ENCODE peak calls at places on chromosomes 3 and 15, in eight cellular contexts. One of them, this sample, is unnamed.

GRCh38 chr3:197750396-197750831 is 731 bp downstream of the FYTTD1 start:
- DNase-seq in neuronal stem cell: peak; percentile 43
- DNase-seq in CD8-positive, alpha-beta memory T cell: peak; percentile 49
- DNase-seq in esophagus squamous epithelium: no peak
- DNase-seq in A673: peak; percentile 70
- DNase-seq in Panc1: no peak
- DNase-seq in CD4-positive, CD25-positive, alpha-beta regulatory T cell: peak; percentile 78
- DNase-seq in CD8-positive, alpha-beta T cell: peak; percentile 57
- DNase-seq in this sample: peak; percentile 75

GRCh38 chr3:151925876-151926275 is 52.4 kb downstream of the SUCNR1 start:
- DNase-seq in Panc1: no peak
- DNase-seq in CD4-positive, CD25-positive, alpha-beta regulatory T cell: no peak
- DNase-seq in CD8-positive, alpha-beta T cell: no peak
- DNase-seq in A673: peak; percentile 11
- DNase-seq in esophagus squamous epithelium: no peak
- DNase-seq in CD8-positive, alpha-beta memory T cell: no peak
- DNase-seq in neuronal stem cell: no peak
- DNase-seq in this sample: no peak

GRCh38 chr3:150180349-150180748 is 209.7 kb upstream of the PFN2 start:
- DNase-seq in Panc1: no peak
- DNase-seq in A673: no peak
- DNase-seq in CD8-positive, alpha-beta T cell: no peak
- DNase-seq in CD4-positive, CD25-positive, alpha-beta regulatory T cell: no peak
- DNase-seq in CD8-positive, alpha-beta memory T cell: no peak
- DNase-seq in neuronal stem cell: no peak
- DNase-seq in esophagus squamous epithelium: no peak
- DNase-seq in this sample: no peak

GRCh38 chr3:126934149-126934548 is 48.8 kb upstream of the PLXNA1 start:
- DNase-seq in Panc1: no peak
- DNase-seq in CD4-positive, CD25-positive, alpha-beta regulatory T cell: no peak
- DNase-seq in esophagus squamous epithelium: no peak
- DNase-seq in CD8-positive, alpha-beta T cell: no peak
- DNase-seq in CD8-positive, alpha-beta memory T cell: no peak
- DNase-seq in neuronal stem cell: peak; percentile 68
- DNase-seq in A673: no peak
- DNase-seq in this sample: peak; percentile 33

GRCh38 chr3:184335291-184335660 is 2.1 kb upstream of the FAM131A start:
- DNase-seq in neuronal stem cell: no peak
- DNase-seq in CD4-positive, CD25-positive, alpha-beta regulatory T cell: no peak
- DNase-seq in Panc1: no peak
- DNase-seq in CD8-positive, alpha-beta memory T cell: no peak
- DNase-seq in A673: peak; percentile 32
- DNase-seq in esophagus squamous epithelium: no peak
- DNase-seq in CD8-positive, alpha-beta T cell: no peak
- DNase-seq in this sample: no peak

GRCh38 chr3:46558184-46559029 is 7.7 kb downstream of the LRRC2 start:
- DNase-seq in CD8-positive, alpha-beta memory T cell: peak; percentile 63
- DNase-seq in A673: peak; percentile 83
- DNase-seq in CD4-positive, CD25-positive, alpha-beta regulatory T cell: peak; percentile 74
- DNase-seq in Panc1: peak; percentile 71
- DNase-seq in esophagus squamous epithelium: no peak
- DNase-seq in CD8-positive, alpha-beta T cell: peak; percentile 76
- DNase-seq in neuronal stem cell: no peak
- DNase-seq in this sample: peak; percentile 68

GRCh38 chr15:28960979-28961378 is 75.2 kb downstream of the APBA2 start:
- DNase-seq in CD4-positive, CD25-positive, alpha-beta regulatory T cell: no peak
- DNase-seq in Panc1: peak; percentile 32
- DNase-seq in A673: no peak
- DNase-seq in CD8-positive, alpha-beta T cell: no peak
- DNase-seq in esophagus squamous epithelium: no peak
- DNase-seq in CD8-positive, alpha-beta memory T cell: no peak
- DNase-seq in neuronal stem cell: no peak
- DNase-seq in this sample: no peak

GRCh38 chr15:85494035-85494793 is 113.8 kb downstream of the AKAP13 start:
- DNase-seq in Panc1: peak; percentile 81
- DNase-seq in neuronal stem cell: no peak
- DNase-seq in CD8-positive, alpha-beta memory T cell: no peak
- DNase-seq in A673: peak; percentile 39
- DNase-seq in CD8-positive, alpha-beta T cell: no peak
- DNase-seq in CD4-positive, CD25-positive, alpha-beta regulatory T cell: no peak
- DNase-seq in esophagus squamous epithelium: no peak
- DNase-seq in this sample: no peak

GRCh38 chr3:158792709-158793108 is 9.1 kb upstream of the MFSD1 start:
- DNase-seq in esophagus squamous epithelium: no peak
- DNase-seq in A673: no peak
- DNase-seq in neuronal stem cell: no peak
- DNase-seq in CD8-positive, alpha-beta T cell: no peak
- DNase-seq in CD8-positive, alpha-beta memory T cell: no peak
- DNase-seq in CD4-positive, CD25-positive, alpha-beta regulatory T cell: no peak
- DNase-seq in Panc1: no peak
- DNase-seq in this sample: no peak

GRCh38 chr15:51368307-51368706 is 26.9 kb downstream of the GLDN start:
- DNase-seq in neuronal stem cell: no peak
- DNase-seq in Panc1: no peak
- DNase-seq in CD8-positive, alpha-beta memory T cell: no peak
- DNase-seq in esophagus squamous epithelium: no peak
- DNase-seq in CD4-positive, CD25-positive, alpha-beta regulatory T cell: no peak
- DNase-seq in A673: no peak
- DNase-seq in CD8-positive, alpha-beta T cell: no peak
- DNase-seq in this sample: no peak

GRCh38 chr15:29656636-29657475 is 165.4 kb downstream of the TJP1 start:
- DNase-seq in CD4-positive, CD25-positive, alpha-beta regulatory T cell: no peak
- DNase-seq in neuronal stem cell: peak; percentile 54
- DNase-seq in CD8-positive, alpha-beta memory T cell: no peak
- DNase-seq in A673: no peak
- DNase-seq in esophagus squamous epithelium: no peak
- DNase-seq in Panc1: no peak
- DNase-seq in CD8-positive, alpha-beta T cell: no peak
- DNase-seq in this sample: no peak

GRCh38 chr3:195613468-195614069 is 29.8 kb upstream of the APOD start:
- DNase-seq in Panc1: no peak
- DNase-seq in neuronal stem cell: no peak
- DNase-seq in CD4-positive, CD25-positive, alpha-beta regulatory T cell: no peak
- DNase-seq in esophagus squamous epithelium: no peak
- DNase-seq in CD8-positive, alpha-beta memory T cell: no peak
- DNase-seq in CD8-positive, alpha-beta T cell: no peak
- DNase-seq in A673: no peak
- DNase-seq in this sample: no peak

GRCh38 chr3:105513042-105513441 is 146.3 kb downstream of the ALCAM start:
- DNase-seq in Panc1: no peak
- DNase-seq in CD8-positive, alpha-beta T cell: no peak
- DNase-seq in CD4-positive, CD25-positive, alpha-beta regulatory T cell: no peak
- DNase-seq in CD8-positive, alpha-beta memory T cell: no peak
- DNase-seq in esophagus squamous epithelium: no peak
- DNase-seq in neuronal stem cell: no peak
- DNase-seq in A673: no peak
- DNase-seq in this sample: no peak

GRCh38 chr3:98732239-98733054 is 30.7 kb upstream of the ST3GAL6 start:
- DNase-seq in CD4-positive, CD25-positive, alpha-beta regulatory T cell: no peak
- DNase-seq in CD8-positive, alpha-beta memory T cell: no peak
- DNase-seq in Panc1: no peak
- DNase-seq in esophagus squamous epithelium: no peak
- DNase-seq in A673: peak; percentile 60
- DNase-seq in neuronal stem cell: peak; percentile 56
- DNase-seq in CD8-positive, alpha-beta T cell: no peak
- DNase-seq in this sample: peak; percentile 53

GRCh38 chr3:114432356-114432755 is 138.5 kb downstream of the TIGIT start:
- DNase-seq in CD4-positive, CD25-positive, alpha-beta regulatory T cell: no peak
- DNase-seq in neuronal stem cell: no peak
- DNase-seq in esophagus squamous epithelium: no peak
- DNase-seq in CD8-positive, alpha-beta memory T cell: no peak
- DNase-seq in CD8-positive, alpha-beta T cell: no peak
- DNase-seq in Panc1: no peak
- DNase-seq in A673: no peak
- DNase-seq in this sample: no peak

GRCh38 chr3:72447059-72447946 is 400.9 kb downstream of the SHQ1 start:
- DNase-seq in Panc1: no peak
- DNase-seq in CD4-positive, CD25-positive, alpha-beta regulatory T cell: peak; percentile 89
- DNase-seq in neuronal stem cell: peak; percentile 89
- DNase-seq in A673: peak; percentile 84
- DNase-seq in esophagus squamous epithelium: peak; percentile 51
- DNase-seq in CD8-positive, alpha-beta memory T cell: peak; percentile 90
- DNase-seq in CD8-positive, alpha-beta T cell: peak; percentile 95
- DNase-seq in this sample: peak; percentile 86

GRCh38 chr15:33377239-33377638 is 66.5 kb downstream of the RYR3 start:
- DNase-seq in CD8-positive, alpha-beta memory T cell: no peak
- DNase-seq in A673: no peak
- DNase-seq in CD4-positive, CD25-positive, alpha-beta regulatory T cell: no peak
- DNase-seq in neuronal stem cell: no peak
- DNase-seq in esophagus squamous epithelium: no peak
- DNase-seq in Panc1: no peak
- DNase-seq in CD8-positive, alpha-beta T cell: no peak
- DNase-seq in this sample: no peak

GRCh38 chr15:33382491-33382890 is 71.7 kb downstream of the RYR3 start:
- DNase-seq in esophagus squamous epithelium: no peak
- DNase-seq in Panc1: no peak
- DNase-seq in CD8-positive, alpha-beta memory T cell: no peak
- DNase-seq in CD4-positive, CD25-positive, alpha-beta regulatory T cell: no peak
- DNase-seq in A673: no peak
- DNase-seq in CD8-positive, alpha-beta T cell: no peak
- DNase-seq in neuronal stem cell: no peak
- DNase-seq in this sample: no peak

GRCh38 chr15:33384307-33384706 is 73.5 kb downstream of the RYR3 start:
- DNase-seq in neuronal stem cell: no peak
- DNase-seq in CD4-positive, CD25-positive, alpha-beta regulatory T cell: no peak
- DNase-seq in esophagus squamous epithelium: no peak
- DNase-seq in CD8-positive, alpha-beta memory T cell: no peak
- DNase-seq in CD8-positive, alpha-beta T cell: no peak
- DNase-seq in A673: no peak
- DNase-seq in Panc1: no peak
- DNase-seq in this sample: no peak

DNA sequence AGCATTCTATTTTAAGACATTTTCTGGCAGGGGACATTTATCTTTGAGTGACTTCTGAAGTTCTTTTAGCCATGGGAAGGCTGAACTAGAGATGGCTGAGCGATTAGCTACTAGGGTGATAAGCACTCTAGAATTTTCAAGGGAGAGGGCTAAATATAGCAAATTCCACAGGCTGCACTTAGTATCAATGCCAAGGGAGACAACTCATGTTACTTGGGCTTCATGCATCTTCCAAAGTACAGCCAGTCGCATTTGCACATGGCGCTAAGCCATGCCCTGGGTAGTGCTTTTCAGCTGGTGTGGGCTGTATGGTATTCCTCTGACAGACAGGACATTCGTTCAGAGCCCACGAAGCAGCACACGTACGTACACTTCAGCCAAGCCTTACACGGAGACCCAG is 69.6 kb downstream of the RYR3 start:
- DNase-seq in esophagus squamous epithelium: no peak
- DNase-seq in neuronal stem cell: no peak
- DNase-seq in A673: no peak
- DNase-seq in CD8-positive, alpha-beta T cell: no peak
- DNase-seq in CD8-positive, alpha-beta memory T cell: no peak
- DNase-seq in Panc1: no peak
- DNase-seq in CD4-positive, CD25-positive, alpha-beta regulatory T cell: no peak
- DNase-seq in this sample: no peak
- H3K27ac ChIP-seq in esophagus squamous epithelium: no peak overlapping the region
- H3K27ac ChIP-seq in neuronal stem cell: no peak overlapping the region
- H3K27ac ChIP-seq in A673: no peak overlapping the region
- H3K27ac ChIP-seq in CD8-positive, alpha-beta T cell: no peak overlapping the region
- H3K27ac ChIP-seq in CD8-positive, alpha-beta memory T cell: no peak overlapping the region
- H3K27ac ChIP-seq in Panc1: no peak overlapping the region
- H3K27ac ChIP-seq in CD4-positive, CD25-positive, alpha-beta regulatory T cell: no peak overlapping the region
- H3K27ac ChIP-seq in this sample: no peak overlapping the region

GRCh38 chr3:186789554-186790260 is 6.3 kb downstream of the EIF4A2 start:
- DNase-seq in CD4-positive, CD25-positive, alpha-beta regulatory T cell: no peak
- DNase-seq in CD8-positive, alpha-beta T cell: no peak
- DNase-seq in A673: no peak
- DNase-seq in esophagus squamous epithelium: no peak
- DNase-seq in Panc1: no peak
- DNase-seq in neuronal stem cell: no peak
- DNase-seq in CD8-positive, alpha-beta memory T cell: no peak
- DNase-seq in this sample: no peak

GRCh38 chr3:186790261-186790981 is 7.0 kb downstream of the EIF4A2 start:
- DNase-seq in CD4-positive, CD25-positive, alpha-beta regulatory T cell: no peak
- DNase-seq in CD8-positive, alpha-beta T cell: no peak
- DNase-seq in CD8-positive, alpha-beta memory T cell: no peak
- DNase-seq in A673: peak; percentile 49
- DNase-seq in neuronal stem cell: no peak
- DNase-seq in esophagus squamous epithelium: no peak
- DNase-seq in Panc1: no peak
- DNase-seq in this sample: no peak

GRCh38 chr3:186787642-186788481 is 4.5 kb downstream of the EIF4A2 start:
- DNase-seq in CD8-positive, alpha-beta T cell: no peak
- DNase-seq in CD4-positive, CD25-positive, alpha-beta regulatory T cell: no peak
- DNase-seq in neuronal stem cell: no peak
- DNase-seq in Panc1: no peak
- DNase-seq in CD8-positive, alpha-beta memory T cell: no peak
- DNase-seq in A673: no peak
- DNase-seq in esophagus squamous epithelium: no peak
- DNase-seq in this sample: no peak

GRCh38 chr3:186786810-186787375 is 3.5 kb downstream of the EIF4A2 start:
- DNase-seq in Panc1: no peak
- DNase-seq in esophagus squamous epithelium: no peak
- DNase-seq in CD8-positive, alpha-beta T cell: no peak
- DNase-seq in CD8-positive, alpha-beta memory T cell: no peak
- DNase-seq in neuronal stem cell: no peak
- DNase-seq in A673: no peak
- DNase-seq in CD4-positive, CD25-positive, alpha-beta regulatory T cell: no peak
- DNase-seq in this sample: no peak

GRCh38 chr3:186788482-186789370 is 5.3 kb downstream of the EIF4A2 start:
- DNase-seq in esophagus squamous epithelium: no peak
- DNase-seq in CD8-positive, alpha-beta T cell: no peak
- DNase-seq in A673: no peak
- DNase-seq in CD8-positive, alpha-beta memory T cell: no peak
- DNase-seq in neuronal stem cell: no peak
- DNase-seq in Panc1: no peak
- DNase-seq in CD4-positive, CD25-positive, alpha-beta regulatory T cell: no peak
- DNase-seq in this sample: no peak
- H3K4me3 ChIP-seq in esophagus squamous epithelium: no peak overlapping the region
- H3K4me3 ChIP-seq in CD8-positive, alpha-beta T cell: no peak overlapping the region
- H3K4me3 ChIP-seq in A673: peak overlapping the region; percentile 8
- H3K4me3 ChIP-seq in CD8-positive, alpha-beta memory T cell: no peak overlapping the region
- H3K4me3 ChIP-seq in neuronal stem cell: no peak overlapping the region
- H3K4me3 ChIP-seq in Panc1: no peak overlapping the region
- H3K4me3 ChIP-seq in CD4-positive, CD25-positive, alpha-beta regulatory T cell: peak overlapping the region; percentile 96
- H3K4me3 ChIP-seq in this sample: no peak overlapping the region

GRCh38 chr3:193998628-193999027 is 137.3 kb upstream of the HES1 start:
- DNase-seq in esophagus squamous epithelium: no peak
- DNase-seq in A673: no peak
- DNase-seq in Panc1: no peak
- DNase-seq in CD8-positive, alpha-beta memory T cell: no peak
- DNase-seq in neuronal stem cell: no peak
- DNase-seq in CD4-positive, CD25-positive, alpha-beta regulatory T cell: no peak
- DNase-seq in CD8-positive, alpha-beta T cell: no peak
- DNase-seq in this sample: no peak
- H3K4me1 ChIP-seq in esophagus squamous epithelium: peaks cover 35% of the 10 kb centered on the region
- H3K4me1 ChIP-seq in A673: peaks cover 14% of the 10 kb centered on the region
- H3K4me1 ChIP-seq in Panc1: peaks cover 20% of the 10 kb centered on the region
- H3K4me1 ChIP-seq in CD8-positive, alpha-beta memory T cell: no peaks in the 10 kb centered on the region
- H3K4me1 ChIP-seq in neuronal stem cell: peaks cover 16% of the 10 kb centered on the region
- H3K4me1 ChIP-seq in CD4-positive, CD25-positive, alpha-beta regulatory T cell: peaks cover 3% of the 10 kb centered on the region
- H3K4me1 ChIP-seq in CD8-positive, alpha-beta T cell: no peaks in the 10 kb centered on the region
- H3K4me1 ChIP-seq in this sample: peaks cover 26% of the 10 kb centered on the region

DNA sequence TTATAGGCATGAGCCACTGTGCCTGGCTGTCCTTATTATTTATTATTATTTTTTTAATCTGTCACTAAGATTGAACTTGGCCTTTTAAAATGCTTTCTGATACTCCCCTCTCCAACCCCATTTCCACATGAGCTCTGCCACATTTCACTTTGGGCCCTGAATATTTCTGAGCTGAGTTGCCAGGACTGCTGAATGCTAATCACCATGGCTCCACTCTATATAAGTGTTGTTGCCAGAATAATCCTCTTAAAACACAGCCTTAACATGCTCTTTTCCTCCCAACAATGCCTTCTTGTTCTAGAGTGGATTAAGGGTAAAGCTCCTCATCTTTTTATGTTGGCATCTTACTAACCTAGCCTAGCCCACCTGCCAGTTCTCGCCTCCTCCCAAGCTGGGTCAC is 124.4 kb downstream of the PDZRN3 start:
- DNase-seq in CD8-positive, alpha-beta memory T cell: no peak
- DNase-seq in A673: no peak
- DNase-seq in neuronal stem cell: no peak
- DNase-seq in esophagus squamous epithelium: no peak
- DNase-seq in CD4-positive, CD25-positive, alpha-beta regulatory T cell: no peak
- DNase-seq in Panc1: no peak
- DNase-seq in CD8-positive, alpha-beta T cell: no peak
- DNase-seq in this sample: no peak
- H3K27ac ChIP-seq in CD8-positive, alpha-beta memory T cell: no peak overlapping the region
- H3K27ac ChIP-seq in A673: no peak overlapping the region
- H3K27ac ChIP-seq in neuronal stem cell: no peak overlapping the region
- H3K27ac ChIP-seq in esophagus squamous epithelium: no peak overlapping the region
- H3K27ac ChIP-seq in CD4-positive, CD25-positive, alpha-beta regulatory T cell: no peak overlapping the region
- H3K27ac ChIP-seq in Panc1: no peak overlapping the region
- H3K27ac ChIP-seq in CD8-positive, alpha-beta T cell: no peak overlapping the region
- H3K27ac ChIP-seq in this sample: no peak overlapping the region

This sample was measured in tibial artery.